ENCODE peak calls at places on chromosomes 3 and 15, in seven cellular contexts. Y is kidney epithelial cell, B is astrocyte of the cerebellum, M is mucosa of descending colon, E is fibroblast of mammary gland, W is AG09309, V is pancreas. D is an unnamed sample.

GRCh38 chr15:101526890-101527289 is 37.4 kb upstream of the PCSK6 start:
- DNase-seq in W (no peak), V (no peak), Y (no peak), B (no peak), M (no peak), E (no peak), D (no peak)

GRCh38 chr3:48897401-48898376 is 993 bp downstream of the SLC25A20 start:
- DNase-seq in B (no peak), E (no peak), Y (no peak), W (no peak), V (peak; percentile 35), M (peak; percentile 53), D (peak; percentile 12)

GRCh38 chr3:64972793-64973192 is 285.0 kb upstream of the ADAMTS9 start:
- DNase-seq in V (no peak), B (peak; percentile 34), E (peak; percentile 43), Y (peak; percentile 12), M (no peak), W (no peak), D (no peak)

GRCh38 chr3:46693038-46693896 is at the start of gene ALS2CL:
- DNase-seq in B (no peak), M (peak; percentile 85), E (no peak), V (peak; percentile 81), Y (no peak), W (no peak), D (no peak)

GRCh38 chr3:123383101-123384053 is 65.5 kb downstream of the ADCY5 start:
- DNase-seq in W (no peak), Y (no peak), E (no peak), B (no peak), V (no peak), M (no peak), D (no peak)

GRCh38 chr3:37993811-37994638 is 3.4 kb downstream of the VILL start:
- DNase-seq in M (peak; percentile 83), E (peak; percentile 87), V (peak; percentile 53), Y (peak; percentile 19), W (no peak), B (no peak), D (peak; percentile 89)

GRCh38 chr3:197028711-197029510 is 706 bp downstream of the MELTF start:
- DNase-seq in B (no peak), W (no peak), M (no peak), Y (no peak), V (no peak), E (no peak), D (no peak)

GRCh38 chr15:70099966-70100494 is 2.3 kb upstream of the TLE3 start:
- DNase-seq in M (no peak), V (no peak), B (no peak), Y (no peak), E (no peak), W (no peak), D (no peak)

GRCh38 chr3:118682916-118683315 is 351.7 kb downstream of the IGSF11 start:
- DNase-seq in V (no peak), B (no peak), Y (no peak), M (no peak), W (no peak), E (no peak), D (no peak)

GRCh38 chr3:14224895-14225294 is 46.3 kb downstream of the LSM3 start:
- DNase-seq in M (no peak), Y (no peak), W (no peak), E (peak; percentile 15), B (no peak), V (no peak), D (peak; percentile 24)

GRCh38 chr3:113055201-113055600 is 64.4 kb downstream of the GTPBP8 start:
- DNase-seq in V (no peak), Y (no peak), B (no peak), M (no peak), W (no peak), E (no peak), D (peak; percentile 11)

GRCh38 chr3:112539825-112540517 is 21.8 kb downstream of the ATG3 start:
- DNase-seq in Y (no peak), M (no peak), E (no peak), V (no peak), W (no peak), B (no peak), D (no peak)

GRCh38 chr3:9879830-9880549 is at the start of gene CIDEC:
- DNase-seq in B (no peak), Y (no peak), V (no peak), M (no peak), W (no peak), E (peak; percentile 43), D (no peak)

GRCh38 chr3:9878700-9879099 is 1.4 kb downstream of the CIDEC start:
- DNase-seq in B (no peak), Y (no peak), M (peak; percentile 49), W (no peak), E (peak; percentile 95), V (no peak), D (peak; percentile 83)

GRCh38 chr3:9875448-9875847 is 4.6 kb downstream of the CIDEC start:
- DNase-seq in M (no peak), E (no peak), B (no peak), V (no peak), W (no peak), Y (no peak), D (no peak)

GRCh38 chr3:9881440-9881839 is 1.4 kb upstream of the CIDEC start:
- DNase-seq in Y (no peak), V (no peak), E (no peak), M (no peak), W (no peak), B (no peak), D (no peak)

DNA sequence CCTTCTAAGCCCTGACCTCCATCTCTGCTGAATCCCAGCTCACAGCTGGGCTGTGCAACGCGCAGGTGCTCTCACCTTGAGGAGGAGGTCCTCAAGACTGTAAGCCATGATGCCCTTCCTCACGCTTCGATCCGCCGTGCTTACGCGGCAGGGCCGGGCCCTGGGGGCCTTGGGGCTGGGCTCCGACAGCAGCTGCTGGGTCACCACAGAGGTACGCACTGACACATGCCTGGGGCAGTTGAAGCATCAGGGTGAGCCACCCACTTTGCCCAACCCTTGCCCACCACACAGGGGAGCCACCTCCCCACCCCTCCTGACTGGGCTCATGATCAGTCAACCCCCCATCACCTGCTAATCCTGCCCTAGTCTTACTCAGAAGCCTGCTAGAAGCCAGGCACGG is 3.1 kb downstream of the CIDEC start:
- DNase-seq in V (no peak), B (no peak), Y (no peak), W (no peak), E (no peak), M (no peak), D (no peak)
- TF ChIP-seq CTCF in V (no peak), B (no peak), Y (no peak), W (no peak), E (no peak), M (no peak), D (no peak)

GRCh38 chr3:129195731-129196256 is 12.1 kb upstream of the CNBP start:
- DNase-seq in M (no peak), B (peak; percentile 88), Y (peak; percentile 73), W (peak; percentile 84), V (no peak), E (peak; percentile 96), D (peak; percentile 97)
- H3K4me3 ChIP-seq in M (no peak overlapping the region), B (peak overlapping the region; percentile 9), Y (no peak overlapping the region), W (no peak overlapping the region), V (no peak overlapping the region), E (peak overlapping the region; percentile 23), D (peak overlapping the region; percentile 6)

DNA sequence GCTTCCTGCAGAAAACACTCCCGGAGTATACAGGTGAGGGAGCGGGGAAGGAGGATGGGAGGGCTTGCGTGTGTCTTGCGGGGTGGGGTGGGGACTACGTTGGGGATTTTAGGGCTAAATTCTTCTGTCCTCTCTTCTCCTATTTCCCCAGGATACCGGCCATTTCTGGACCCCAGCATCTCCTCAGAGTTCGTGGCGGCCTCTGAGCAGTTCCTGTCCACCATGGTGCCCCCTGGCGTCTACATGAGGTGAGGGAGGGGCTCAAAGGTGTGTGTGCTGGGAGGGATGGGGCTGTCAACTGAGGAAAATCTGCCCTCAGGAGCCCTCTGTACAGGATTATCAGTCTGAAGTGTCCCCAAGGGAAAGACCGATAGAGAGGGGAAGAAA is 6.6 kb downstream of the DUOX1 start:
- DNase-seq in B (no peak), W (no peak), V (no peak), Y (no peak), E (no peak), M (no peak), D (no peak)
- TF ChIP-seq CTCF in B (peak; percentile 36), W (peak; percentile 15), V (no peak), Y (peak; percentile 54), E (no peak), M (no peak), D (peak; percentile 11)

GRCh38 chr3:177193706-177194268 is 3.5 kb downstream of the TBL1XR1 start:
- DNase-seq in W (no peak), Y (no peak), E (no peak), M (no peak), V (no peak), B (no peak), D (no peak)
- H3K4me3 ChIP-seq in W (no peak overlapping the region), Y (peak overlapping the region; percentile 78), E (no peak overlapping the region), M (no peak overlapping the region), V (no peak overlapping the region), B (peak overlapping the region; percentile 93), D (peak overlapping the region; percentile 6)

GRCh38 chr15:85543741-85544155 is 163.3 kb downstream of the AKAP13 start:
- DNase-seq in B (no peak), V (peak; percentile 73), Y (no peak), W (no peak), M (peak; percentile 86), E (no peak), D (peak; percentile 60)
- TF ChIP-seq CTCF in B (no peak), V (peak; percentile 25), Y (no peak), W (no peak), M (no peak), E (no peak), D (peak; percentile 10)

DNA sequence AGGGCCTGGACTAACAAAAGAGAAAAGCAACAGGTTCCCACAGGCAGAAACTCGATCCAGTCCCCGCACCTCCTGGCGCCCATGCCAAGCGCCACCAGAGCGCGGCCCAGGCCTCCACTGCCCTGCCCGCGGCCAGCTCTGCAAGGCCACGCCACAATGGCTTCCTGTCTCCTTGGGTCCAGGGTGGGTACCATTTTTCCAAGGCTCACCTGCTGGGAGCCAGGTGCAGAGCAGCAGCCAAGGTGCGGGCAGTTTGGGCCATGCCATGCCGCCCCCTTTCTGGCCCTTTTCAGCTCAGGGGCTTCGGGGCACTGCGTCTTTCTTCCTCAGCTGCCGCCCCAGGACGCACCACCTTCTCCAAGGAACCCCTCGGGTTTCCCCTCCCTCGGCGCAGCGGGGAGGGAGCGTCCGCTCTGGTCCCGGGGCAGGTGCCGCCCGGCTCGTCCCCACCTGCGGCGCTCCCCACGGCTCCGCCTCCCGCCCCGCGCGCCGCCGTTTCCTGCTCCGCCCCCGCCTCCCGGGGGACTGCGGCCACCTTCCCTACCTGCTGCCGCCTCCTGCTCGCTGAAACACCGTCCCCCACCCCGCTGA is at the start of gene ILDR1:
- DNase-seq in M (peak; percentile 92), V (peak; percentile 77), W (no peak), E (no peak), B (no peak), Y (no peak), D (no peak)
- H3K4me3 ChIP-seq in M (peak within 1 kb of the TSS; percentile 31), V (peak within 1 kb of the TSS; percentile 79), W (no peak within 1 kb of the TSS), E (no peak within 1 kb of the TSS), B (no peak within 1 kb of the TSS), Y (peak within 1 kb of the TSS; percentile 61), D (no peak within 1 kb of the TSS)